ENCODE peak calls at places on chromosomes 2 and 18, in eight cellular contexts. C is left ventricle myocardium inferior, G is heart right ventricle, Z is right lobe of liver, S is cardiac muscle cell, F is fibroblast of lung, V is breast epithelium, X is AG04450. L is an unnamed sample.

GRCh38 chr2:238238766-238239551 is 879 bp downstream of the HES6 start:
- DNase-seq in C (no peak), G (no peak), Z (no peak), S (no peak), F (no peak), V (peak; percentile 50), X (no peak), L (no peak)

GRCh38 chr2:235526166-235526565 is 32.3 kb downstream of the AGAP1 start:
- DNase-seq in C (no peak), G (no peak), Z (no peak), S (no peak), F (no peak), V (no peak), X (no peak), L (no peak)

GRCh38 chr2:37997629-37998028 is 72.5 kb downstream of the RMDN2 start:
- DNase-seq in C (no peak), G (no peak), Z (no peak), S (no peak), F (peak; percentile 35), V (no peak), X (no peak), L (no peak)

GRCh38 chr18:32998285-32998684 is 225.5 kb upstream of the KLHL14 start:
- DNase-seq in C (no peak), G (no peak), Z (no peak), S (no peak), F (no peak), V (no peak), X (no peak), L (no peak)

GRCh38 chr2:121898483-121898882 is 143.0 kb downstream of the TSN start:
- DNase-seq in C (no peak), G (no peak), Z (no peak), S (peak; percentile 61), F (no peak), V (no peak), X (peak; percentile 16), L (no peak)

GRCh38 chr2:186780701-186781316 is 68.2 kb downstream of the ZSWIM2 start:
- DNase-seq in C (no peak), G (no peak), Z (no peak), S (peak; percentile 40), F (peak; percentile 36), V (no peak), X (no peak), L (no peak)

GRCh38 chr2:68726608-68727367 is 7.8 kb upstream of the ARHGAP25 start:
- DNase-seq in C (no peak), G (no peak), Z (no peak), S (peak; percentile 6), F (no peak), V (no peak), X (no peak), L (no peak)

GRCh38 chr2:189066037-189066436 is 91.9 kb downstream of the COL3A1 start:
- DNase-seq in C (no peak), G (no peak), Z (no peak), S (no peak), F (no peak), V (no peak), X (no peak), L (no peak)

GRCh38 chr2:218904176-218904575 is 23.5 kb downstream of the WNT10A start:
- DNase-seq in C (no peak), G (no peak), Z (no peak), S (no peak), F (no peak), V (no peak), X (no peak), L (no peak)

GRCh38 chr18:48795696-48796095 is 155.1 kb downstream of the SMAD7 start:
- DNase-seq in C (no peak), G (no peak), Z (no peak), S (no peak), F (no peak), V (no peak), X (no peak), L (peak; percentile 1)

GRCh38 chr2:62114564-62114963 is 81.4 kb upstream of the B3GNT2 start:
- DNase-seq in C (no peak), G (peak; percentile 25), Z (no peak), S (no peak), F (no peak), V (no peak), X (no peak), L (no peak)

GRCh38 chr18:14106906-14107305 is 25.3 kb downstream of the ZNF519 start:
- DNase-seq in C (no peak), G (no peak), Z (no peak), S (no peak), F (no peak), V (no peak), X (no peak), L (no peak)
- H3K9me3 ChIP-seq in C (peaks cover 59% of the 10 kb centered on the region), G (peaks cover 47% of the 10 kb centered on the region), Z (peaks cover 5% of the 10 kb centered on the region), S (no peaks in the 10 kb centered on the region), F (no peaks in the 10 kb centered on the region), V (peaks cover 14% of the 10 kb centered on the region), X (peaks cover 15% of the 10 kb centered on the region), L (peaks cover 31% of the 10 kb centered on the region)

DNA sequence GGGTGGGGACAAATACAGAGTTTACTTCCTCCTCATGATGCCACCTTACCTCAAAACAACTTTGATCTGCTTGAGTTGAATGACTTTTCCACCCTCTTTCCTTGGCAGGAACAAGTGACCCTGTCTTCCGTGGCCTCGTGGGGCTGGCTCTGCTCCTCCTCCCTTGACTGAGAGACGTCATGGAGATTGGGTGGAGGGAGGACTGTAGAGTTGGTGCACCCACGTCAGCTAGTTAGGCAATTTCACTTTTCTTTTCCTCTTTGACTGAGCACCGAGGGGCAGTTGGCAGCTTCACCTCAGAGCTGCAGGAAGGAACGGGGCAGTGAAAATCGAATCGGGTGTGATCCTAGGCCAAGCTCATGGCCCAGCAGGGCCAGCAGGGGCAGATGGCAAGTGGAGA is at the start of gene SP140:
- DNase-seq in C (peak; percentile 31), G (peak; percentile 18), Z (peak; percentile 67), S (no peak), F (no peak), V (no peak), X (no peak), L (no peak)
- H3K27me3 ChIP-seq in C (no peaks in the 10 kb centered on the region), G (no peaks in the 10 kb centered on the region), Z (no peaks in the 10 kb centered on the region), S (no peaks in the 10 kb centered on the region), F (no peaks in the 10 kb centered on the region), V (no peaks in the 10 kb centered on the region), X (no peaks in the 10 kb centered on the region), L (no peaks in the 10 kb centered on the region)

GRCh38 chr2:168611091-168611490 is 155.0 kb downstream of the CERS6 start:
- DNase-seq in C (no peak), G (no peak), Z (no peak), S (peak; percentile 41), F (no peak), V (no peak), X (no peak), L (no peak)
- H3K9me3 ChIP-seq in C (peaks cover 3% of the 10 kb centered on the region), G (no peaks in the 10 kb centered on the region), Z (no peaks in the 10 kb centered on the region), S (no peaks in the 10 kb centered on the region), F (no peaks in the 10 kb centered on the region), V (no peaks in the 10 kb centered on the region), X (no peaks in the 10 kb centered on the region), L (no peaks in the 10 kb centered on the region)

GRCh38 chr2:20671036-20671735 is 4.2 kb downstream of the GDF7 start:
- DNase-seq in C (no peak), G (no peak), Z (no peak), S (no peak), F (no peak), V (no peak), X (no peak), L (no peak)
- H3K27me3 ChIP-seq in C (peaks cover 82% of the 10 kb centered on the region), G (peaks cover 84% of the 10 kb centered on the region), Z (no peaks in the 10 kb centered on the region), S (peaks cover 87% of the 10 kb centered on the region), F (peaks cover 62% of the 10 kb centered on the region), V (no peaks in the 10 kb centered on the region), X (peaks cover 62% of the 10 kb centered on the region), L (no peaks in the 10 kb centered on the region)

L was measured in thoracic aorta.